ENCODE peak calls at places on chromosomes 2 and 18, in seven cellular contexts. T, S, J, Y, P, C and L are unnamed samples.

GRCh38 chr2:205800257-205800656 is 118.0 kb downstream of the NRP2 start:
- DNase-seq in S (no peak), C (no peak), J (no peak), T (no peak), P (no peak), Y (no peak), L (no peak)

GRCh38 chr18:56812674-56813073 is 161.5 kb downstream of the WDR7 start:
- DNase-seq in S (no peak), C (no peak), P (no peak), J (no peak), T (no peak), Y (no peak), L (no peak)

GRCh38 chr2:238370482-238371372 is 50.4 kb downstream of the TRAF3IP1 start:
- DNase-seq in S (peak), J (peak), C (peak), Y (peak), T (peak), P (no peak), L (peak)

GRCh38 chr2:225841314-225841713 is 441.8 kb downstream of the NYAP2 start:
- DNase-seq in P (no peak), C (peak), J (no peak), Y (no peak), T (peak), S (no peak), L (no peak)

GRCh38 chr2:72994282-72994990 is 77.1 kb downstream of the SFXN5 start:
- DNase-seq in Y (no peak), P (no peak), C (no peak), S (no peak), T (no peak), J (no peak), L (no peak)

GRCh38 chr18:25795178-25795577 is 295.2 kb downstream of the SS18 start:
- DNase-seq in T (no peak), P (no peak), S (no peak), C (no peak), Y (no peak), J (no peak), L (no peak)

GRCh38 chr2:41136966-41137494 is 685.1 kb upstream of the SLC8A1 start:
- DNase-seq in T (no peak), C (peak), S (no peak), P (no peak), J (no peak), Y (no peak), L (no peak)

GRCh38 chr18:77255426-77256105 is 5.9 kb downstream of the GALR1 start:
- DNase-seq in Y (no peak), T (no peak), C (no peak), S (no peak), J (no peak), P (no peak), L (no peak)

GRCh38 chr18:29560270-29560669 is 1383.3 kb upstream of the CDH2 start:
- DNase-seq in C (no peak), S (no peak), P (no peak), J (no peak), T (no peak), Y (no peak), L (no peak)

GRCh38 chr2:142223309-142223708 is 92.5 kb upstream of the LRP1B start:
- DNase-seq in P (no peak), Y (no peak), J (no peak), C (no peak), S (no peak), T (no peak), L (no peak)

GRCh38 chr2:120395686-120396518 is 50.0 kb downstream of the INHBB start:
- DNase-seq in J (no peak), P (no peak), T (peak), C (peak), S (no peak), Y (no peak), L (no peak)

GRCh38 chr2:37349376-37349775 is 4.9 kb downstream of the QPCT start:
- DNase-seq in J (no peak), T (no peak), S (no peak), C (no peak), Y (no peak), P (no peak), L (no peak)

GRCh38 chr2:60411295-60411694 is 142.2 kb downstream of the BCL11A start:
- DNase-seq in T (no peak), Y (no peak), S (no peak), C (peak), J (no peak), P (no peak), L (no peak)

GRCh38 chr2:127061377-127062273 is 45.3 kb downstream of the BIN1 start:
- DNase-seq in S (no peak), T (peak), P (no peak), Y (no peak), C (peak), J (peak), L (no peak)

GRCh38 chr2:54628418-54628817 is 95.0 kb upstream of the EML6 start:
- DNase-seq in C (no peak), P (no peak), J (no peak), Y (no peak), T (no peak), S (no peak), L (no peak)

GRCh38 chr2:96506016-96506906 is 1.1 kb upstream of the NEURL3 start:
- DNase-seq in Y (no peak), J (no peak), S (no peak), T (no peak), P (no peak), C (no peak), L (no peak)

GRCh38 chr2:225366731-225367130 is 32.8 kb upstream of the NYAP2 start:
- DNase-seq in T (no peak), S (no peak), P (no peak), J (no peak), Y (no peak), C (no peak), L (no peak)

GRCh38 chr2:240436626-240437180 is 1.2 kb downstream of the GPC1 start:
- DNase-seq in S (no peak), Y (no peak), J (no peak), C (peak), T (peak), P (no peak), L (no peak)

GRCh38 chr2:232545511-232546375 is 4.6 kb downstream of the TIGD1 start:
- DNase-seq in T (peak), C (no peak), P (no peak), J (no peak), Y (no peak), S (no peak), L (no peak)

GRCh38 chr2:33222309-33222708 is 254.1 kb upstream of the RASGRP3 start:
- DNase-seq in Y (no peak), P (no peak), C (no peak), S (no peak), T (no peak), J (no peak), L (no peak)

GRCh38 chr18:68262697-68263293 is 452.1 kb downstream of the TMX3 start:
- DNase-seq in T (no peak), J (no peak), C (peak), S (peak), Y (no peak), P (no peak), L (no peak)